ENCODE peak calls at places on chromosomes 12 and 14, in seven cellular contexts. L is AG04449, M is transverse colon, R is cardiac muscle cell, V is GM06990, Q is heart right ventricle, Y is choroid plexus epithelial cell. Z is an unnamed sample.

GRCh38 chr12:109797905-109798669 is 35.1 kb downstream of the TRPV4 start:
- DNase-seq in R (no peak), M (no peak), Y (no peak), Q (no peak), V (no peak), L (no peak), Z (no peak)

GRCh38 chr12:132359971-132360370 is 30.6 kb upstream of the GALNT9 start:
- DNase-seq in R (no peak), V (no peak), Y (no peak), Q (no peak), L (no peak), M (no peak), Z (peak)

GRCh38 chr12:123808167-123808566 is 46.1 kb downstream of the DNAH10 start:
- DNase-seq in M (no peak), V (no peak), L (no peak), Q (no peak), Y (peak), R (peak), Z (peak)

GRCh38 chr14:61585598-61586538 is 109.4 kb upstream of the HIF1A start:
- DNase-seq in Q (peak), M (peak), R (peak), V (no peak), L (no peak), Y (peak), Z (no peak)

GRCh38 chr14:31829256-31829923 is 247.7 kb upstream of the ARHGAP5 start:
- DNase-seq in Q (no peak), V (no peak), M (no peak), L (no peak), R (peak), Y (peak), Z (no peak)

GRCh38 chr14:23093526-23093925 is 1.4 kb downstream of the ACIN1 start:
- DNase-seq in V (no peak), Y (no peak), Q (no peak), R (no peak), L (no peak), M (no peak), Z (no peak)

GRCh38 chr14:59424707-59425106 is 40.5 kb downstream of the GPR135 start:
- DNase-seq in Q (peak), M (no peak), L (no peak), R (peak), Y (no peak), V (no peak), Z (no peak)

GRCh38 chr12:14418526-14418925 is 53.0 kb downstream of the ATF7IP start:
- DNase-seq in L (no peak), V (no peak), Q (no peak), R (peak), Y (peak), M (no peak), Z (no peak)

GRCh38 chr14:39441805-39442204 is 9.6 kb upstream of the FBXO33 start:
- DNase-seq in V (no peak), M (no peak), Q (no peak), L (no peak), R (no peak), Y (no peak), Z (no peak)

GRCh38 chr12:100666588-100666987 is 93.1 kb downstream of the GAS2L3 start:
- DNase-seq in M (no peak), L (no peak), R (no peak), Y (no peak), Q (no peak), V (no peak), Z (no peak)

GRCh38 chr12:124517260-124518050 is 50.0 kb downstream of the NCOR2 start:
- DNase-seq in M (peak), L (no peak), V (no peak), R (peak), Q (peak), Y (peak), Z (no peak)

GRCh38 chr12:26017484-26018211 is 59.2 kb downstream of the RASSF8 start:
- DNase-seq in Y (peak), Q (peak), V (peak), L (no peak), R (peak), M (no peak), Z (peak)

GRCh38 chr12:66688836-66689439 is 10.1 kb upstream of the GRIP1 start:
- DNase-seq in Q (peak), M (peak), R (peak), Y (peak), L (no peak), V (peak), Z (peak)

GRCh38 chr12:12561305-12562015 is 1.2 kb downstream of the DUSP16 start:
- DNase-seq in M (peak), Q (peak), R (peak), L (no peak), Y (peak), V (peak), Z (peak)

GRCh38 chr12:14756331-14757143 is 46.7 kb downstream of the WBP11 start:
- DNase-seq in R (no peak), V (no peak), Q (no peak), L (no peak), Y (peak), M (no peak), Z (no peak)

GRCh38 chr14:69043598-69044267 is 64.6 kb upstream of the ACTN1 start:
- DNase-seq in Y (peak), M (no peak), Q (peak), L (no peak), R (peak), V (no peak), Z (no peak)

GRCh38 chr12:109719123-109720022 is 5.7 kb downstream of the FAM222A start:
- DNase-seq in L (no peak), Q (no peak), Y (peak), R (no peak), M (no peak), V (no peak), Z (no peak)

GRCh38 chr12:93915411-93915810 is 233.0 kb upstream of the PLXNC1 start:
- DNase-seq in V (no peak), M (no peak), L (no peak), Y (no peak), R (no peak), Q (no peak), Z (no peak)

GRCh38 chr14:51357250-51357649 is 117.2 kb downstream of the TMX1 start:
- DNase-seq in M (no peak), Y (peak), V (no peak), L (no peak), R (peak), Q (no peak), Z (no peak)

GRCh38 chr14:71300474-71301359 is 393.5 kb downstream of the PCNX1 start:
- DNase-seq in L (peak), Y (peak), Q (no peak), R (peak), V (no peak), M (no peak), Z (no peak)

GRCh38 chr14:31196839-31197477 is 10.6 kb downstream of the HECTD1 start:
- DNase-seq in Y (no peak), Q (no peak), L (no peak), M (no peak), V (no peak), R (no peak), Z (no peak)

GRCh38 chr14:104317975-104318557 is 179.7 kb downstream of the KIF26A start:
- DNase-seq in Q (no peak), V (no peak), Y (no peak), L (no peak), M (no peak), R (no peak), Z (no peak)

GRCh38 chr14:49863483-49864262 is 11.1 kb upstream of the NEMF start:
- DNase-seq in M (no peak), Q (no peak), R (no peak), L (no peak), V (no peak), Y (peak), Z (peak)

GRCh38 chr14:64208261-64208660 is 85.9 kb downstream of the ESR2 start:
- DNase-seq in Y (no peak), R (no peak), V (no peak), M (no peak), L (no peak), Q (no peak), Z (no peak)

GRCh38 chr14:75794615-75795038 is 133.6 kb downstream of the TTLL5 start:
- DNase-seq in V (no peak), L (peak), Q (no peak), M (no peak), R (peak), Y (peak), Z (no peak)

GRCh38 chr14:53273671-53274072 is 120.5 kb upstream of the DDHD1 start:
- DNase-seq in M (no peak), R (peak), Q (peak), Y (peak), V (no peak), L (no peak), Z (no peak)

GRCh38 chr12:12975322-12976077 is 23.5 kb upstream of the GPRC5D start:
- DNase-seq in Q (no peak), Y (peak), V (no peak), L (no peak), R (peak), M (peak), Z (peak)

GRCh38 chr14:26199599-26200370 is 398.0 kb downstream of the NOVA1 start:
- DNase-seq in M (no peak), Y (peak), L (no peak), V (no peak), R (peak), Q (no peak), Z (no peak)

GRCh38 chr12:109389146-109389545 is 41.4 kb downstream of the MYO1H start:
- DNase-seq in Q (no peak), M (no peak), Y (no peak), V (no peak), R (no peak), L (no peak), Z (peak)

GRCh38 chr14:101492716-101493115 is 68.6 kb upstream of the DIO3 start:
- DNase-seq in Y (no peak), L (no peak), M (peak), Q (no peak), R (no peak), V (no peak), Z (no peak)

GRCh38 chr12:42442328-42442759 is 116.4 kb downstream of the PPHLN1 start:
- DNase-seq in V (no peak), L (no peak), Y (no peak), Q (no peak), R (no peak), M (no peak), Z (no peak)

GRCh38 chr12:11202811-11203210 is 16.1 kb upstream of the TAS2R42 start:
- DNase-seq in V (no peak), L (no peak), Q (no peak), R (peak), Y (peak), M (no peak), Z (no peak)

GRCh38 chr12:85866929-85867776 is 6.9 kb upstream of the NTS start:
- DNase-seq in V (peak), Y (peak), Q (no peak), R (peak), L (peak), M (no peak), Z (peak)

GRCh38 chr12:126286203-126286602 is 1221.0 kb downstream of the AACS start:
- DNase-seq in R (no peak), L (no peak), M (no peak), Q (no peak), Y (no peak), V (no peak), Z (no peak)

GRCh38 chr12:52362118-52362726 is 5.1 kb downstream of the KRT85 start:
- DNase-seq in M (no peak), L (no peak), Y (no peak), R (no peak), V (no peak), Q (no peak), Z (peak)
- TF ChIP-seq CTCF in M (no peak), L (peak), Y (peak), R (peak), V (peak), Q (peak), Z (peak)

GRCh38 chr14:103121846-103122577 is 1.2 kb upstream of the TNFAIP2 start:
- DNase-seq in R (peak), Q (peak), V (no peak), M (peak), L (no peak), Y (peak), Z (peak)
- H3K4me3 ChIP-seq in R (no peak), Q (peak), V (no peak), M (no peak), L (no peak), Y (no peak), Z (peak)

DNA sequence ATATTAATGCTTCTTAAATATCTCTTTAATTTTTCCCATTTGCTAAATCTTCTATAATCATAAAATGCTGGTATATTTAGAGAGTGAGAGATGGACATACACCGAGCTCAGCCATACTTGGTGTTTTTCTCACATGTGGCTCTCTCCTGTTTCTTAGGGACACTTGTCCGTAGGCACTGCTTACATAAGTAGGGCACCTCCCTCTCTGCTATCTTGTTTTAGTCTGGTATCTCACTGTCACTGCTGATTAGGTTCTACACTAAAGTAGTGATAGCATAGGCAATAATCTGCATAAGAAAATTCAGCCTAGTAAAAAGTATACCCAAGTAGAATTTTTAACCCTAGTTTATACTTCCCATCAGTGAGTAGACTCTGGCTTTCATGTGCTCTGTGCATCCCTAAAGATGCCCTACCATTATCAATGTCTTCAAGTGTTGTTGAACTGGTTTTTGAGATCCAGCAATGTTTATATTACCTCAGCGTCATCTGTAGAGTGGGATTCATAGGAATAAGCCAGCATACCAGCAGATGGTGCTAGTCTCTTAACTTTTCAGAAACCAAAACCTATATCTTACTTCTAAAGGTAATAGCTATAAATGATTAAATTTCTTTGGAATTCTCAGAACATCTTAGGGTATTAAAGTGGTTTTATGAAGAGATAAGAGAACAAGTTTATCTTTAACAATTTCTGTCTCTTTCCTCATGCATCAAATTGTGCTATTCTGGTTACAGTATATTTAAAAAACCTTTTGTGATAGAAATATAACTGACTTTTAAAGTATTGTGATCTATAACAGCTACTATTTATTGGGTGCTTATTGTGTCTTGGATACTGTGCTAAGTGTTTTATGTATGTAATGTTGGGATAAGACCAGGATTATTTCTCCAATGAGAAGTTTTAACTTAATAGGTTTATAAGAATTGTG is 32.9 kb downstream of the ARID2 start:
- DNase-seq in V (no peak), Y (peak), Q (no peak), M (no peak), L (peak), R (peak), Z (peak)
- TF ChIP-seq CTCF in V (peak), Y (peak), Q (peak), M (peak), L (peak), R (peak), Z (peak)

GRCh38 chr12:4118017-4118510 is 155.5 kb upstream of the CCND2 start:
- DNase-seq in M (peak), Q (peak), V (peak), R (peak), Y (peak), L (no peak), Z (peak)

GRCh38 chr12:4120316-4120920 is 153.1 kb upstream of the CCND2 start:
- DNase-seq in Q (no peak), L (no peak), M (no peak), Y (no peak), V (no peak), R (no peak), Z (no peak)

GRCh38 chr12:4117386-4118016 is 156.1 kb upstream of the CCND2 start:
- DNase-seq in L (no peak), V (no peak), M (peak), Q (no peak), R (no peak), Y (no peak), Z (peak)

GRCh38 chr12:4119157-4119761 is 154.3 kb upstream of the CCND2 start:
- DNase-seq in R (no peak), V (peak), Q (no peak), Y (no peak), L (no peak), M (peak), Z (peak)

DNA sequence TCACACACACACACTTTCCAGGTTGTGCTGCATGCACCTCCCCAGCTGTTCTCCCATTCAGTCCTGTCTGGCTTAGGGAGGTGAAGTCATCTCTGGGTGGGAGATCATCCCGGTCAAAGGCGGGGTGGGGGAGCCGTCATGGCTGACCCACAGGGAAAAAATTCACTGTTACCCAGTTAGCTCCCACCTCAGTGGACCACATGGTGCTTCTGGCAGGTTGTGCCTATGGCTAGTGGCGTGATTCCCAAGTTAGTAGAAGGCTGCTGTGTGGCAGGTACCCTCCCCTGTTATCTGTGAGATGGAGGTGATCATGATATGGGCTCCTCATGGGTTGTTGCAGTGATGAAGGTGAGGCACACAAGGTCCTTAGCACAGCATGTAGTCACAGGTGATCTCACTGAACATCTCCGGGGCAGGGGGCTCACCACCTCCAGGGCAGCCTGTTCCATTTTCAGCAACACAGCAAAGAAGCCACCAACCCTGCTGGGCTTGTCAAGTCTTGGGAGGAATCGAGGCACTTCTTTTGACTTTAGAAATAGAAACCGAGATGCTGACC is 154.9 kb upstream of the CCND2 start:
- DNase-seq in M (no peak), V (peak), Y (no peak), L (no peak), R (no peak), Q (no peak), Z (no peak)
- H3K4me3 ChIP-seq in M (no peak), V (peak), Y (no peak), L (no peak), R (no peak), Q (no peak), Z (peak)